ENCODE peak calls at places on chromosomes 3 and 15, in ten cellular contexts. H is A549; M is sigmoid colon; W is OCI-LY7; Y is IMR-90; E is left lung; S is Peyer's patch; R is CD4-positive, alpha-beta memory T cell; V is spleen; T is HCT116. J is an unnamed sample.
A peak's percentile ranks its signal among the peaks of the same experiment; 100 is the strongest.

GRCh38 chr3:44762170-44762677 is 630 bp downstream of the KIF15 start:
- DNase-seq in H (no peak), M (no peak), W (peak; percentile 18), Y (peak; percentile 12), E (no peak), S (no peak), R (no peak), V (no peak), T (no peak), J (no peak)

GRCh38 chr3:57597973-57598351 is 818 bp upstream of the ARF4 start:
- DNase-seq in H (no peak), M (no peak), W (no peak), Y (peak; percentile 45), E (no peak), S (no peak), R (no peak), V (no peak), T (no peak), J (no peak)

GRCh38 chr3:166071831-166072230 is 234.6 kb upstream of the BCHE start:
- DNase-seq in H (no peak), M (no peak), W (no peak), Y (no peak), E (no peak), S (no peak), R (no peak), V (no peak), T (no peak), J (no peak)

GRCh38 chr3:47443611-47443995 is 32.1 kb downstream of the SCAP start:
- DNase-seq in H (peak; percentile 67), M (no peak), W (no peak), Y (no peak), E (no peak), S (peak; percentile 68), R (no peak), V (no peak), T (no peak), J (no peak)

GRCh38 chr3:187722206-187722612 is 19.9 kb upstream of the RTP2 start:
- DNase-seq in H (no peak), M (no peak), W (no peak), Y (no peak), E (no peak), S (no peak), R (no peak), V (no peak), T (no peak), J (no peak)

GRCh38 chr3:134028486-134029255 is 1.1 kb downstream of the SLCO2A1 start:
- DNase-seq in H (no peak), M (peak; percentile 56), W (no peak), Y (no peak), E (no peak), S (no peak), R (no peak), V (no peak), T (no peak), J (no peak)

GRCh38 chr3:128455786-128456748 is 10.6 kb downstream of the DNAJB8 start:
- DNase-seq in H (no peak), M (no peak), W (no peak), Y (no peak), E (no peak), S (no peak), R (no peak), V (no peak), T (no peak), J (peak; percentile 40)

GRCh38 chr3:16480861-16481569 is 32.5 kb downstream of the RFTN1 start:
- DNase-seq in H (peak; percentile 43), M (no peak), W (peak; percentile 62), Y (peak; percentile 70), E (no peak), S (no peak), R (peak; percentile 54), V (no peak), T (no peak), J (no peak)

GRCh38 chr3:9600597-9600996 is 47.0 kb upstream of the LHFPL4 start:
- DNase-seq in H (peak; percentile 21), M (no peak), W (no peak), Y (no peak), E (peak; percentile 44), S (peak; percentile 62), R (no peak), V (no peak), T (no peak), J (peak; percentile 78)

GRCh38 chr15:98775498-98776230 is 127.3 kb downstream of the IGF1R start:
- DNase-seq in H (no peak), M (no peak), W (no peak), Y (no peak), E (no peak), S (no peak), R (no peak), V (no peak), T (no peak), J (no peak)

GRCh38 chr3:179967622-179968021 is 69.1 kb downstream of the PEX5L start:
- DNase-seq in H (no peak), M (no peak), W (no peak), Y (peak; percentile 0), E (no peak), S (no peak), R (no peak), V (no peak), T (no peak), J (no peak)

GRCh38 chr3:77456881-77457280 is 417.0 kb downstream of the ROBO2 start:
- DNase-seq in H (no peak), M (no peak), W (no peak), Y (no peak), E (no peak), S (no peak), R (no peak), V (no peak), T (no peak), J (no peak)

GRCh38 chr3:73542127-73542526 is 82.6 kb downstream of the PDZRN3 start:
- DNase-seq in H (no peak), M (no peak), W (no peak), Y (no peak), E (no peak), S (peak; percentile 57), R (no peak), V (no peak), T (no peak), J (no peak)

GRCh38 chr3:94544131-94544530 is 481.3 kb downstream of the NSUN3 start:
- DNase-seq in H (no peak), M (no peak), W (no peak), Y (no peak), E (no peak), S (no peak), R (no peak), V (no peak), T (no peak), J (no peak)

GRCh38 chr15:90645873-90646605 is 71.1 kb upstream of the BLM start:
- DNase-seq in H (peak; percentile 44), M (peak; percentile 51), W (no peak), Y (no peak), E (no peak), S (no peak), R (no peak), V (no peak), T (no peak), J (no peak)
- H3K27ac ChIP-seq in H (no peak overlapping the region), M (no peak overlapping the region), W (no peak overlapping the region), Y (no peak overlapping the region), E (no peak overlapping the region), S (no peak overlapping the region), R (no peak overlapping the region), V (no peak overlapping the region), T (no peak overlapping the region), J (no peak overlapping the region)

GRCh38 chr3:72405943-72406585 is 442.2 kb downstream of the SHQ1 start:
- DNase-seq in H (no peak), M (no peak), W (no peak), Y (no peak), E (no peak), S (no peak), R (no peak), V (no peak), T (no peak), J (peak; percentile 57)

GRCh38 chr3:72412557-72412956 is 435.7 kb downstream of the SHQ1 start:
- DNase-seq in H (no peak), M (no peak), W (no peak), Y (no peak), E (no peak), S (no peak), R (no peak), V (no peak), T (no peak), J (no peak)

GRCh38 chr3:72411102-72411501 is 437.1 kb downstream of the SHQ1 start:
- DNase-seq in H (no peak), M (no peak), W (no peak), Y (peak; percentile 22), E (no peak), S (no peak), R (no peak), V (no peak), T (no peak), J (no peak)

GRCh38 chr3:72411843-72412242 is 436.4 kb downstream of the SHQ1 start:
- DNase-seq in H (no peak), M (no peak), W (no peak), Y (no peak), E (no peak), S (no peak), R (no peak), V (no peak), T (no peak), J (no peak)

DNA sequence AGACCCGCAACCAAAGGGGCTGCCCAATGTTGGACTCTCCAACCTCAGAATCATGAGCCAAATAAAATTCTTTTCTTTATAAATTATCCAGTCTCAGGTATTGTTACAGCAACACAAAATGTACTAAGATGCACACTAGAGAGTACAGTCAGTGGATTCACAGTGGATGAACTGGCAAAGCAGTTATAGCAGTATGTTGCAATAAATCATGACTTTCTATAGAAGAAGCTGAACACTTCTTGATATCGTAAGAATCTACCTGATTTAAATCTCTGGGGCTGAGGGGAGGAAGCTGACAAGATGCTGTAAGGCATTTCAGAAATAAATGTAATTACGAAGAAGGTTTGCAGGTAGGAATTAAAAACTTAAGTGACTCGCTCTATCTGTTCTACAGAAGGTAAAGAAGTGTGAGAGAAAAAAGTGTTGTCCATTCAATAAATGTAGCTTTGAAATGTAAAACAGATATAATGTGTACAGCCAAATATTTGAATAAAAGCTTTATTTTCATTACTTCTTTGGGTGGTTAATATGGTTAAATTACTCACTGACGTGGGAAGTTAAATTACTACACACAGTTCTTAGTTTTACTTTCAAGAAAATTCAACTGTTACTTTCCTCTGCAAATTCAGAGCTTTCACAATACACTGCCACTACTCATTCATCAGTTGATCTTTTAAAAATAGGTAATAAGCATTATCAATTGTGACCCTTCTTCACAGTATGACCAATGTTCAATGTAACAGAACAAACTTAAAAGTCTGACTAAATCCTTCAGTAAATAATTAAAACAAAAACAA is 439.1 kb downstream of the SHQ1 start:
- DNase-seq in H (no peak), M (no peak), W (no peak), Y (no peak), E (no peak), S (no peak), R (no peak), V (no peak), T (no peak), J (no peak)
- H3K4me1 ChIP-seq in H (peaks cover 15% of the 10 kb centered on the region), M (peaks cover 64% of the 10 kb centered on the region), W (no peaks in the 10 kb centered on the region), Y (peaks cover 9% of the 10 kb centered on the region), E (no peaks in the 10 kb centered on the region), S (no peaks in the 10 kb centered on the region), R (peaks cover 79% of the 10 kb centered on the region), V (peaks cover 97% of the 10 kb centered on the region), T (no peaks in the 10 kb centered on the region), J (peaks cover 22% of the 10 kb centered on the region)

GRCh38 chr15:40955141-40955903 is 2.1 kb downstream of the CHAC1 start:
- DNase-seq in H (no peak), M (no peak), W (peak; percentile 25), Y (no peak), E (no peak), S (peak; percentile 36), R (no peak), V (peak; percentile 71), T (no peak), J (no peak)
- H3K27ac ChIP-seq in H (no peak overlapping the region), M (peak overlapping the region; percentile 77), W (no peak overlapping the region), Y (peak overlapping the region; percentile 10), E (no peak overlapping the region), S (no peak overlapping the region), R (no peak overlapping the region), V (no peak overlapping the region), T (no peak overlapping the region), J (peak overlapping the region; percentile 3)

GRCh38 chr15:29127506-29128430 is 141.9 kb downstream of the NSMCE3 start:
- DNase-seq in H (no peak), M (peak; percentile 46), W (no peak), Y (no peak), E (no peak), S (peak; percentile 28), R (no peak), V (peak; percentile 70), T (no peak), J (no peak)
- H3K4me1 ChIP-seq in H (no peaks in the 10 kb centered on the region), M (no peaks in the 10 kb centered on the region), W (no peaks in the 10 kb centered on the region), Y (no peaks in the 10 kb centered on the region), E (no peaks in the 10 kb centered on the region), S (no peaks in the 10 kb centered on the region), R (no peaks in the 10 kb centered on the region), V (no peaks in the 10 kb centered on the region), T (peaks cover 26% of the 10 kb centered on the region), J (no peaks in the 10 kb centered on the region)

J was measured in right cardiac atrium.